ENCODE peak calls at places on chromosomes 13 and 19, in ten cellular contexts. V is activated naive CD4-positive, alpha-beta T cell; Y is dorsolateral prefrontal cortex; D is neural progenitor cell; E is myocyte; I is stimulated activated CD4-positive, alpha-beta T cell treated with anti-CD3 and anti-CD28 coated beads, TNF-alpha, amount 100 ng/mL, for 24 hours; O is GM23338; G is NCI-H510A treated with DMSO at 0.1 percent for 48 hours; J is nephron progenitor cell; K is GM12864. F is an unnamed sample.

GRCh38 chr19:40508739-40509260 is 42.0 kb downstream of the SPTBN4 start:
- DNase-seq in I (no peak), V (no peak), K (no peak), E (no peak), J (no peak), Y (no peak), D (no peak), G (no peak), O (no peak), F (no peak)

GRCh38 chr19:58572818-58573657 is at the start of gene MZF1:
- DNase-seq in V (no peak), G (no peak), E (peak), Y (peak), K (peak), I (peak), D (peak), J (peak), O (peak), F (peak)

GRCh38 chr13:109151255-109151654 is 521.8 kb downstream of the MYO16 start:
- DNase-seq in E (no peak), D (no peak), O (no peak), J (no peak), K (no peak), Y (no peak), V (no peak), I (no peak), G (no peak), F (no peak)

GRCh38 chr13:73421310-73421912 is 362.6 kb downstream of the KLF5 start:
- DNase-seq in E (no peak), V (no peak), Y (no peak), J (no peak), G (no peak), I (no peak), O (no peak), K (no peak), D (no peak), F (peak)

GRCh38 chr13:95553614-95554385 is 1.3 kb downstream of the CLDN10 start:
- DNase-seq in O (peak), I (no peak), D (peak), V (no peak), E (no peak), G (peak), Y (no peak), J (peak), K (no peak), F (no peak)

GRCh38 chr13:113491418-113491883 is 940 bp upstream of the DCUN1D2 start:
- DNase-seq in V (no peak), J (peak), K (no peak), G (no peak), E (peak), D (peak), I (no peak), O (peak), Y (no peak), F (no peak)

GRCh38 chr13:110307697-110308376 is 753 bp downstream of the COL4A2 start:
- DNase-seq in O (peak), K (no peak), J (peak), V (no peak), I (no peak), G (no peak), Y (no peak), D (peak), E (peak), F (no peak)

GRCh38 chr13:85140192-85140591 is 659.0 kb downstream of the SLITRK6 start:
- DNase-seq in V (no peak), D (no peak), E (no peak), I (no peak), J (no peak), K (no peak), Y (no peak), G (no peak), O (peak), F (no peak)

GRCh38 chr13:75255159-75255558 is 226.8 kb downstream of the TBC1D4 start:
- DNase-seq in J (no peak), O (no peak), Y (no peak), K (no peak), V (no peak), I (no peak), G (no peak), E (no peak), D (no peak), F (no peak)

GRCh38 chr19:41265376-41266153 is 1.4 kb downstream of the HNRNPUL1 start:
- DNase-seq in I (no peak), E (peak), O (peak), J (peak), V (no peak), Y (no peak), K (no peak), D (peak), G (no peak), F (no peak)

GRCh38 chr13:98475521-98475920 is 101.4 kb downstream of the STK24 start:
- DNase-seq in I (no peak), J (peak), K (no peak), V (no peak), D (peak), E (no peak), G (no peak), Y (no peak), O (peak), F (no peak)

GRCh38 chr19:8423821-8424223 is 10.7 kb downstream of the MARCHF2 start:
- DNase-seq in K (no peak), J (peak), V (no peak), O (peak), E (peak), G (no peak), I (no peak), Y (no peak), D (no peak), F (peak)

GRCh38 chr19:36152886-36153525 is 759 bp upstream of the COX7A1 start:
- DNase-seq in E (peak), O (no peak), J (no peak), G (no peak), K (no peak), Y (no peak), V (no peak), D (no peak), I (no peak), F (no peak)

GRCh38 chr19:56159009-56159501 is 16.8 kb upstream of the GALP start:
- DNase-seq in I (no peak), J (no peak), D (no peak), G (no peak), O (no peak), V (no peak), K (no peak), Y (no peak), E (no peak), F (no peak)